ENCODE peak calls at places on chromosomes 6 and 20, in six cellular contexts. R, M, J, C, T and I are unnamed samples.
A peak's percentile ranks its signal among the peaks of the same experiment; 100 is the strongest.

GRCh38 chr6:55578537-55579363 is at the start of gene HMGCLL1:
- DNase-seq in R (no peak), M (peak; percentile 2), J (peak; percentile 31), C (peak; percentile 44), T (no peak), I (no peak)

GRCh38 chr20:13430346-13431002 is 208.3 kb downstream of the TASP1 start:
- DNase-seq in R (peak; percentile 5), M (no peak), J (peak; percentile 35), C (no peak), T (no peak), I (no peak)

GRCh38 chr6:27757307-27757706 is 154.9 kb downstream of the OR2B2 start:
- DNase-seq in R (no peak), M (peak; percentile 2), J (no peak), C (peak; percentile 23), T (no peak), I (no peak)

GRCh38 chr6:138778331-138778730 is 4.8 kb downstream of the CCDC28A start:
- DNase-seq in R (no peak), M (no peak), J (no peak), C (no peak), T (no peak), I (no peak)

GRCh38 chr20:35902545-35902941 is 51.8 kb downstream of the SCAND1 start:
- DNase-seq in R (no peak), M (no peak), J (no peak), C (no peak), T (no peak), I (no peak)

GRCh38 chr6:73491371-73491770 is 29.5 kb downstream of the EEF1A1 start:
- DNase-seq in R (no peak), M (no peak), J (no peak), C (no peak), T (no peak), I (no peak)

GRCh38 chr20:58706150-58706892 is 13.7 kb downstream of the NPEPL1 start:
- DNase-seq in R (no peak), M (no peak), J (no peak), C (no peak), T (no peak), I (no peak)

GRCh38 chr6:159089443-159089842 is 44.7 kb upstream of the TAGAP start:
- DNase-seq in R (no peak), M (no peak), J (no peak), C (no peak), T (no peak), I (no peak)

GRCh38 chr20:57536759-57537724 is 12.1 kb upstream of the CTCFL start:
- DNase-seq in R (no peak), M (no peak), J (no peak), C (no peak), T (no peak), I (no peak)

GRCh38 chr6:29850011-29850553 is 22.5 kb downstream of the HLA-G start:
- DNase-seq in R (no peak), M (peak; percentile 9), J (no peak), C (no peak), T (no peak), I (peak; percentile 57)

GRCh38 chr6:170279977-170280688 is 10.7 kb downstream of the DLL1 start:
- DNase-seq in R (no peak), M (no peak), J (peak; percentile 67), C (no peak), T (no peak), I (peak; percentile 51)

GRCh38 chr20:44532248-44532980 is 10.5 kb upstream of the SERINC3 start:
- DNase-seq in R (no peak), M (no peak), J (no peak), C (no peak), T (no peak), I (no peak)

GRCh38 chr6:143569035-143569434 is 57.5 kb upstream of the FUCA2 start:
- DNase-seq in R (no peak), M (no peak), J (no peak), C (no peak), T (no peak), I (no peak)

GRCh38 chr6:85382541-85382940 is 67.3 kb upstream of the NT5E start:
- DNase-seq in R (no peak), M (no peak), J (no peak), C (no peak), T (no peak), I (no peak)

GRCh38 chr6:114000066-114000465 is 29.1 kb upstream of the HDAC2 start:
- DNase-seq in R (no peak), M (peak; percentile 56), J (no peak), C (no peak), T (no peak), I (no peak)

GRCh38 chr20:2688041-2688591 is 4.5 kb upstream of the EBF4 start:
- DNase-seq in R (peak; percentile 67), M (peak; percentile 29), J (peak; percentile 59), C (peak; percentile 26), T (peak; percentile 4), I (peak; percentile 64)

GRCh38 chr20:7851031-7851490 is 89.2 kb downstream of the HAO1 start:
- DNase-seq in R (no peak), M (peak; percentile 68), J (peak; percentile 49), C (no peak), T (no peak), I (no peak)

GRCh38 chr20:45254867-45255266 is 503 bp upstream of the SLPI start:
- DNase-seq in R (peak; percentile 69), M (peak; percentile 20), J (peak; percentile 39), C (no peak), T (no peak), I (no peak)

GRCh38 chr20:13422637-13423036 is 201.6 kb downstream of the ISM1 start:
- DNase-seq in R (no peak), M (no peak), J (peak; percentile 51), C (no peak), T (no peak), I (no peak)

GRCh38 chr20:60086936-60087562 is 128.8 kb downstream of the CDH26 start:
- DNase-seq in R (no peak), M (no peak), J (no peak), C (no peak), T (no peak), I (no peak)

GRCh38 chr6:912871-913663 is 220.1 kb upstream of the EXOC2 start:
- DNase-seq in R (no peak), M (peak; percentile 68), J (peak; percentile 55), C (no peak), T (no peak), I (no peak)

GRCh38 chr6:108247965-108248536 is 12.8 kb downstream of the SNX3 start:
- DNase-seq in R (no peak), M (no peak), J (no peak), C (no peak), T (no peak), I (no peak)
- TF ChIP-seq CTCF in R (no peak), M (no peak), J (peak; percentile 11), C (no peak), T (no peak), I (no peak)

GRCh38 chr6:162331911-162332310 is 395.7 kb downstream of the PRKN start:
- DNase-seq in R (no peak), M (no peak), J (no peak), C (no peak), T (no peak), I (no peak)

GRCh38 chr6:162337412-162337811 is 390.2 kb downstream of the PRKN start:
- DNase-seq in R (no peak), M (no peak), J (no peak), C (no peak), T (no peak), I (no peak)

GRCh38 chr6:162336359-162336758 is 391.2 kb downstream of the PRKN start:
- DNase-seq in R (no peak), M (no peak), J (no peak), C (no peak), T (no peak), I (no peak)
- TF ChIP-seq CTCF in R (no peak), M (no peak), J (no peak), C (no peak), T (no peak), I (no peak)

DNA sequence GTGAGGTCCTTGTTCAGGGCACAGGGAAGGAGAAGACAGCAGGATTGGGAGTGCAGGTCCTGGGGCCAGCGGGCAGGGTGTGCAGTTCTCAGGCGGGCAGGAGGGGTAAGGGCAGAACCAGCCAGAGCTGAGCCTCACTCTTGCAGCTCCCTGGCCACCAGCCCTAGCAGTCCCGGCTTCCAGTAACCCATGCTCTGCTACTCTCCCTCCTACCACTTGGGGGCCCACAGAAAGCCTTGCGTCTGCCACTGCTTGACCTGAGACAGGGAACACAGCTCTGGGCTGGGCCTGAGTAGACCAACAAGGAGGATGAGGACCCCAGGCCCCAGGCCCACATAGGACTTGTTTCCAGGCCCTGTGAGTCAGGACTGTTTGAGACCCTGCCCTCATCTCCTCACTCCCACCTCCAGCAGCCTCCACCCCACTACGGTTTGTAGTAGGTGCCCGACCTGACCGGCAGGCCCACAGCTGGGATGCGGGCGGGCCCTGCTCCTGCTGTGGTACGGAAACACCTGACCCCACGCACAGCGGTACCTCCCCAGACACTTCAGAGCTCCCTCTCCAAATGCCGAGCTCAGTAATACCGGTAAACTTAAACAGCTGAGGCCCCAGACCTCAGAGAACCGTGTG is 39.2 kb downstream of the KCNK5 start:
- DNase-seq in R (no peak), M (no peak), J (peak; percentile 49), C (peak; percentile 34), T (no peak), I (no peak)
- TF ChIP-seq CTCF in R (peak; percentile 38), M (peak; percentile 16), J (no peak), C (peak; percentile 67), T (peak; percentile 44), I (peak; percentile 44)

DNA sequence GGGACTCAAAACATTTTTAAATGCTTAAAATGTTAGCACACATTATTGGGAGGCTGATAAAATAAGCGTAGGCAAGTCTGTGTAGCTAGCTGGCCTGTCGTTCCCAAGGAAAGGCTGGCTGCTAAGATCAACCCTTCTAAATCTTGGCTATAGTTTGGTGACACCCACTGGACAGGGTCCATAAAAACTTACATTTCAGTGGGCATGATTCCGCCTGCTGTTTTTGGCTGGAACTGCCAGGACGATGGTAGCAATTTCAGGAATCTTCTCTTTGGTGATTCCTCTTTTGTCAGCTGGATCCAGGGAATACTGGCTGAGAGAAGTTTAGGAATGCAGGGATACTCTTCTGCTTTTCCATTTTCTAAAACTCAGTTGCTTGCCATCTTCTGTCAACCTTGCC is 162.2 kb downstream of the NKAIN2 start:
- DNase-seq in R (no peak), M (no peak), J (peak; percentile 7), C (no peak), T (no peak), I (no peak)
- TF ChIP-seq CTCF in R (no peak), M (no peak), J (no peak), C (peak; percentile 37), T (no peak), I (no peak)

DNA sequence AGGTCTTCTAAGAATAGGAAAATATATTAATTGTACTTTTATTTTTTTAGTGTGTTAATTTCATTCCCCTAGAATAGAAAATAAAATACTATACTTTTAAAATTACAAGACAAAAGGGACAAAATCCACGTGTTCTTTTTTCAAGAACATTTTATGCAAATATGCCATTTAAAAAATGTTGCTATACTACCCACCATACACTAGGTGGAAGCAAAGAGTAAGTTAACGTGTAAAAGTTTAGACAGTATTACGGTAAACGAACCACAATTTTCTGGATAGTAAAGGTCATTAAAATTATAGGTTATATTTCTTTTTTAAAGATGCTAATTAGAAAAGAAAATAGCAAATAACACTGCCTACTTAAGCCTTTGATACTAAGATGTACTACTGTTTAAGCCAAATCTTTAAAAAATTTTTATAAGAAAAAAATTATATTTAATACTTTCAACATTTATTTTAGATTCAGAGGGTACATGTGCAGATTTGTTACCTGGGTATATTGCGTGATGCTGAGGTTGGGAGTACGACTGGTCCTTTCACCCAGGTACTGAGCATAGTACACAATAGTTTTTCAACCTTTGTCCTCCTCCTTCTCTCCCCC is 287.6 kb downstream of the PHF3 start:
- DNase-seq in R (peak; percentile 3), M (peak; percentile 3), J (peak; percentile 31), C (no peak), T (peak; percentile 12), I (no peak)
- TF ChIP-seq CTCF in R (peak; percentile 23), M (peak; percentile 40), J (peak; percentile 46), C (peak; percentile 74), T (peak; percentile 31), I (peak; percentile 72)